ENCODE peak calls at places on chromosomes 5 and 9, in seven cellular contexts. K is Karpas-422, U is MM.1S, R is keratinocyte, P is PC-3, X is neural progenitor cell, Q is OCI-LY7. S is an unnamed sample. For H4K20me1, the result is how much of the 10 kb centered on the place peaks cover.

GRCh38 chr5:31944683-31945445 is 229.3 kb downstream of the GOLPH3 start:
- DNase-seq in P (no peak), Q (no peak), R (no peak), K (no peak), X (no peak), U (no peak), S (no peak)

GRCh38 chr5:143239877-143240518 is 163.5 kb downstream of the NR3C1 start:
- DNase-seq in U (no peak), R (no peak), P (no peak), X (no peak), K (no peak), Q (no peak), S (no peak)

GRCh38 chr9:32550046-32550608 is 2.0 kb upstream of the SMIM27 start:
- DNase-seq in Q (peak), R (no peak), P (no peak), U (no peak), X (peak), K (no peak), S (no peak)

GRCh38 chr5:126002222-126002897 is 420.8 kb upstream of the GRAMD2B start:
- DNase-seq in K (no peak), P (no peak), X (no peak), Q (no peak), U (no peak), R (no peak), S (no peak)

GRCh38 chr5:180381428-180381827 is 28.3 kb upstream of the GFPT2 start:
- DNase-seq in K (no peak), X (no peak), P (no peak), Q (no peak), R (no peak), U (no peak), S (no peak)

GRCh38 chr5:60055168-60055567 is 161.6 kb upstream of the PDE4D start:
- DNase-seq in P (no peak), R (no peak), Q (no peak), K (no peak), U (no peak), X (no peak), S (no peak)

GRCh38 chr5:138850854-138851253 is 24.3 kb downstream of the LRRTM2 start:
- DNase-seq in K (no peak), Q (no peak), P (no peak), X (no peak), R (no peak), U (no peak), S (no peak)

GRCh38 chr9:74872619-74873233 is 15.0 kb downstream of the TRPM6 start:
- DNase-seq in K (no peak), P (no peak), X (no peak), Q (no peak), R (no peak), U (no peak), S (no peak)

GRCh38 chr9:83403864-83404263 is 134.3 kb downstream of the FRMD3 start:
- DNase-seq in P (no peak), Q (no peak), U (no peak), K (no peak), R (no peak), X (no peak), S (no peak)

GRCh38 chr9:124675261-124676158 is 95.6 kb downstream of the NR6A1 start:
- DNase-seq in R (no peak), X (no peak), K (no peak), Q (no peak), P (no peak), U (no peak), S (no peak)

GRCh38 chr9:26326473-26327044 is 566.0 kb downstream of the CAAP1 start:
- DNase-seq in Q (peak), X (peak), P (peak), U (peak), K (peak), R (peak), S (peak)

GRCh38 chr5:40755407-40756365 is at the start of gene TTC33:
- DNase-seq in U (peak), R (peak), P (peak), K (peak), X (peak), Q (peak), S (peak)

GRCh38 chr9:133368249-133368881 is 7.5 kb downstream of the SURF4 start:
- DNase-seq in P (no peak), X (no peak), U (no peak), R (no peak), Q (no peak), K (no peak), S (no peak)

GRCh38 chr9:135087489-135087791 is at the start of gene OLFM1:
- DNase-seq in X (peak), P (peak), U (no peak), Q (no peak), R (no peak), K (no peak), S (no peak)

GRCh38 chr5:124512236-124512635 is 234.2 kb downstream of the ZNF608 start:
- DNase-seq in R (no peak), Q (no peak), U (no peak), K (no peak), P (no peak), X (no peak), S (no peak)

GRCh38 chr9:37948417-37948980 is 44.6 kb upstream of the SLC25A51 start:
- DNase-seq in Q (no peak), U (no peak), X (no peak), R (no peak), K (no peak), P (no peak), S (no peak)
- H4K20me1 ChIP-seq in Q (under half), U (under half), X (under half), R (under half), K (under half), P (under half), S (under half)

GRCh38 chr9:72362680-72363139 is 2.3 kb downstream of the ZFAND5 start:
- DNase-seq in X (peak), U (peak), R (no peak), P (peak), K (peak), Q (peak), S (peak)
- H4K20me1 ChIP-seq in X (half or more), U (under half), R (under half), P (half or more), K (under half), Q (half or more), S (under half)

GRCh38 chr5:61461412-61461811 is 129.4 kb downstream of the ZSWIM6 start:
- DNase-seq in X (no peak), Q (no peak), P (no peak), R (no peak), K (no peak), U (no peak), S (no peak)
- H4K20me1 ChIP-seq in X (half or more), Q (under half), P (under half), R (under half), K (under half), U (under half), S (under half)

GRCh38 chr5:140115186-140115500 is 1.2 kb downstream of the PURA start:
- DNase-seq in X (no peak), R (no peak), K (no peak), Q (no peak), P (no peak), U (no peak), S (no peak)
- H4K20me1 ChIP-seq in X (under half), R (under half), K (half or more), Q (under half), P (under half), U (under half), S (under half)

S was measured in GM12878.